ENCODE peak calls at places on chromosomes 2 and 18, in four cellular contexts. One of them, this sample, is unnamed.

GRCh38 chr2:240996834-240997140 is 1.6 kb upstream of the SNED1 start:
- DNase-seq in GM10248: no peak
- DNase-seq in WERI-Rb-1: no peak
- DNase-seq in astrocyte of the cerebellum: no peak
- DNase-seq in this sample: no peak

GRCh38 chr2:74597456-74597855 is 42.9 kb downstream of the DOK1 start:
- DNase-seq in astrocyte of the cerebellum: no peak
- DNase-seq in WERI-Rb-1: no peak
- DNase-seq in GM10248: no peak
- DNase-seq in this sample: no peak

GRCh38 chr2:234363011-234363487 is 133.8 kb downstream of the ARL4C start:
- DNase-seq in astrocyte of the cerebellum: peak
- DNase-seq in WERI-Rb-1: no peak
- DNase-seq in GM10248: no peak
- DNase-seq in this sample: no peak

GRCh38 chr2:1774929-1775328 is 30.6 kb upstream of the PXDN start:
- DNase-seq in astrocyte of the cerebellum: no peak
- DNase-seq in GM10248: no peak
- DNase-seq in WERI-Rb-1: no peak
- DNase-seq in this sample: no peak

GRCh38 chr18:37668971-37669747 is 103.6 kb upstream of the CELF4 start:
- DNase-seq in GM10248: no peak
- DNase-seq in astrocyte of the cerebellum: no peak
- DNase-seq in WERI-Rb-1: no peak
- DNase-seq in this sample: no peak

GRCh38 chr2:231127480-231127879 is 2.6 kb upstream of the HTR2B start:
- DNase-seq in astrocyte of the cerebellum: no peak
- DNase-seq in WERI-Rb-1: no peak
- DNase-seq in GM10248: no peak
- DNase-seq in this sample: no peak

GRCh38 chr18:51666717-51667320 is 469.3 kb upstream of the MEX3C start:
- DNase-seq in astrocyte of the cerebellum: peak
- DNase-seq in WERI-Rb-1: peak
- DNase-seq in GM10248: no peak
- DNase-seq in this sample: no peak

GRCh38 chr2:192151848-192152247 is 42.9 kb downstream of the TMEFF2 start:
- DNase-seq in astrocyte of the cerebellum: peak
- DNase-seq in GM10248: no peak
- DNase-seq in WERI-Rb-1: no peak
- DNase-seq in this sample: no peak

GRCh38 chr2:24164416-24164973 is 10.4 kb upstream of the FAM228A start:
- DNase-seq in astrocyte of the cerebellum: no peak
- DNase-seq in GM10248: peak
- DNase-seq in WERI-Rb-1: peak
- DNase-seq in this sample: peak

GRCh38 chr2:4635289-4635688 is 931.9 kb downstream of the DCDC2C start:
- DNase-seq in WERI-Rb-1: no peak
- DNase-seq in GM10248: no peak
- DNase-seq in astrocyte of the cerebellum: no peak
- DNase-seq in this sample: no peak

GRCh38 chr18:58848685-58849084 is 16.0 kb upstream of the ZNF532 start:
- DNase-seq in astrocyte of the cerebellum: no peak
- DNase-seq in GM10248: no peak
- DNase-seq in WERI-Rb-1: no peak
- DNase-seq in this sample: no peak

GRCh38 chr2:79368116-79368630 is 144.7 kb upstream of the CTNNA2 start:
- DNase-seq in WERI-Rb-1: no peak
- DNase-seq in astrocyte of the cerebellum: peak
- DNase-seq in GM10248: no peak
- DNase-seq in this sample: no peak

GRCh38 chr2:79370976-79371550 is 141.8 kb upstream of the CTNNA2 start:
- DNase-seq in GM10248: no peak
- DNase-seq in astrocyte of the cerebellum: no peak
- DNase-seq in WERI-Rb-1: peak
- DNase-seq in this sample: no peak

GRCh38 chr2:79373359-79374115 is 139.3 kb upstream of the CTNNA2 start:
- DNase-seq in WERI-Rb-1: no peak
- DNase-seq in astrocyte of the cerebellum: no peak
- DNase-seq in GM10248: no peak
- DNase-seq in this sample: no peak

DNA sequence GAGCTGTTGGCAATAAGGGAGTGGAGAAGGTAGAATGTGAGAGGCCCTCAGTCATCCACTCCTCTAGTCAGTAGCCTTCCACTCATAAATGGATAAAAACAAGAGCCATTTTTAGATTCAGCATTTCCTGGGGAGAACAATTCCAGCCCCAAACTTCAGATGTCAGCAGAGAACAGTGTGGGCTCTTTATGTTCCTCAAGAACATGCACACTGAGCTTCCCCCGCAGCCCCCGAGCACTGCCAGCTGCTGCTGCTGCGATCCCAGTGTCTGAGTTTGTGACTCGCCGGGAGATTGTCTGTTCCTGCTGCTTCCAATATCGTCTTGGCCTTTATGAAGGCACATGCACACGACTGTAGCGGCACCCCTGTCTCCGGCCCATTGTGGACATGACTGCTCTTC is 143.7 kb upstream of the CTNNA2 start:
- DNase-seq in WERI-Rb-1: no peak
- DNase-seq in astrocyte of the cerebellum: no peak
- DNase-seq in GM10248: no peak
- DNase-seq in this sample: no peak
- TF ChIP-seq CTCF in WERI-Rb-1: no peak
- TF ChIP-seq CTCF in astrocyte of the cerebellum: no peak
- TF ChIP-seq CTCF in GM10248: no peak
- TF ChIP-seq CTCF in this sample: no peak

GRCh38 chr2:190698895-190699294 is 50.0 kb downstream of the NAB1 start:
- DNase-seq in WERI-Rb-1: no peak
- DNase-seq in astrocyte of the cerebellum: no peak
- DNase-seq in GM10248: no peak
- DNase-seq in this sample: no peak
- TF ChIP-seq CTCF in WERI-Rb-1: peak
- TF ChIP-seq CTCF in astrocyte of the cerebellum: peak
- TF ChIP-seq CTCF in GM10248: no peak
- TF ChIP-seq CTCF in this sample: no peak

DNA sequence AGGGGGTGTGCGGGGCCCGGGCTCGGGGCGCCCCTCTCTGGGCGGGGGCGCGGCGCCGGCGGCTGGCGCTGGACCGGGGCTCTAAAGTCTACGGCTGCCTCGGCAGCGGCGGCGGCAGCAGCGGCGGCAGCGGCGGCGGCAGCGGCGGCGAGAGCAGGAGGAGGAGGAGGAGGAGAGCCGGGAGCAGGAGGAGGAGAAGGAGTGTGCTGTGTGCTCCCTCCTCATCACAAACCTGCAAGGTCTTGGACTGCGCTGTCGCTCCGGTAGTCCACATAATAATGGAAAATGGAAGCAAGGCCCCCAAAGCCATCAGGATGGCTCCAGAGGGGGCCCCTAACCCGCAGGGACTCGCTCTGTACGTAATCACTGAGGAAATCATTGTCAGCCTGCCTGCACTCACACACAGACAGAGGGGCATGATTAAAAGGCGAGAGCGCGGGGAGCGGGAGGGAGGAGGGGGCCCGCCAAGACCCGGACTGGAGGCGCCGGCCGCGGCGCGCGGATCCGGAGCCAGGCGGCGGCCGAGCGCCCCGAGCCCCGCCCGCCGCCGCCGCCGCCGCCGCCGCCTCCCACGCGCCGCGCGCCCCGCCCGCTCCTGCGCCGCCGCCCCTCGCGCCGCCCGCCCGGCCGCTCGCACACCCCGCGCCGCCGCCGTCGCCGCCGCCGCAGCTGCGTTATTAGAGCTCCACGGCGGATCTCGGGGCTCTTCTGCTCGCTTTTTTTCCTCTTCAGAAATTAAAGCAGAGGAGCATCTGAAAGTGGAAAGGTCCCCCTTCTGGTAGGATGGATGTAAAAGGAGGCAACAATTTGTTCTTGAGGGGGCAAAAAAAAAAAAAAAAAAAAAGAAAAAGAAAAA is at the start of gene ZNF521:
- DNase-seq in astrocyte of the cerebellum: peak
- DNase-seq in GM10248: peak
- DNase-seq in WERI-Rb-1: peak
- DNase-seq in this sample: peak
- TF ChIP-seq CTCF in astrocyte of the cerebellum: peak
- TF ChIP-seq CTCF in GM10248: no peak
- TF ChIP-seq CTCF in WERI-Rb-1: no peak
- TF ChIP-seq CTCF in this sample: no peak

GRCh38 chr2:158755738-158756137 is 39.4 kb upstream of the DAPL1 start:
- DNase-seq in WERI-Rb-1: peak
- DNase-seq in astrocyte of the cerebellum: no peak
- DNase-seq in GM10248: no peak
- DNase-seq in this sample: no peak
- TF ChIP-seq CTCF in WERI-Rb-1: peak
- TF ChIP-seq CTCF in astrocyte of the cerebellum: peak
- TF ChIP-seq CTCF in GM10248: no peak
- TF ChIP-seq CTCF in this sample: no peak

GRCh38 chr18:35619941-35620340 is 38.4 kb downstream of the GALNT1 start:
- DNase-seq in astrocyte of the cerebellum: no peak
- DNase-seq in WERI-Rb-1: no peak
- DNase-seq in GM10248: no peak
- DNase-seq in this sample: no peak
- TF ChIP-seq CTCF in astrocyte of the cerebellum: no peak
- TF ChIP-seq CTCF in WERI-Rb-1: no peak
- TF ChIP-seq CTCF in GM10248: no peak
- TF ChIP-seq CTCF in this sample: no peak

This sample was measured in GM20000.